ENCODE peak calls at places on chromosomes 3 and 15, in ten cellular contexts. One of them, this sample, is unnamed.
A peak's percentile ranks its signal among the peaks of the same experiment; 100 is the strongest.

GRCh38 chr3:53140575-53141467 is 10.6 kb upstream of the RFT1 start:
- DNase-seq in AML-193: peak; percentile 97
- DNase-seq in MCF 10A: peak; percentile 56
- DNase-seq in stimulated activated naive B cell treated with anti-CD40 and anti-IgM and Interleukin-4, amounts not matched to agents 10 μg/mL and 1 μg/mL and 100 μg/mL, for 72 hours: no peak
- DNase-seq in NCI-H1048: no peak
- DNase-seq in HuH-7.5: no peak
- DNase-seq in stimulated activated CD8-positive, alpha-beta memory T cell treated with anti-CD3 and anti-CD28 coated beads, Interleukin-7, amount 100 ng/mL, for 1 hour: no peak
- DNase-seq in smooth muscle cell of the brain vasculature: no peak
- DNase-seq in breast epithelium: no peak
- DNase-seq in nephron progenitor cell: no peak
- DNase-seq in this sample: no peak

GRCh38 chr3:31213869-31214486 is 318.7 kb upstream of the STT3B start:
- DNase-seq in AML-193: peak; percentile 56
- DNase-seq in MCF 10A: no peak
- DNase-seq in stimulated activated naive B cell treated with anti-CD40 and anti-IgM and Interleukin-4, amounts not matched to agents 10 μg/mL and 1 μg/mL and 100 μg/mL, for 72 hours: no peak
- DNase-seq in NCI-H1048: no peak
- DNase-seq in HuH-7.5: no peak
- DNase-seq in stimulated activated CD8-positive, alpha-beta memory T cell treated with anti-CD3 and anti-CD28 coated beads, Interleukin-7, amount 100 ng/mL, for 1 hour: no peak
- DNase-seq in smooth muscle cell of the brain vasculature: no peak
- DNase-seq in breast epithelium: no peak
- DNase-seq in nephron progenitor cell: no peak
- DNase-seq in this sample: no peak

GRCh38 chr15:74621936-74622335 is 6.3 kb downstream of the CLK3 start:
- DNase-seq in AML-193: no peak
- DNase-seq in MCF 10A: no peak
- DNase-seq in stimulated activated naive B cell treated with anti-CD40 and anti-IgM and Interleukin-4, amounts not matched to agents 10 μg/mL and 1 μg/mL and 100 μg/mL, for 72 hours: no peak
- DNase-seq in NCI-H1048: no peak
- DNase-seq in HuH-7.5: no peak
- DNase-seq in stimulated activated CD8-positive, alpha-beta memory T cell treated with anti-CD3 and anti-CD28 coated beads, Interleukin-7, amount 100 ng/mL, for 1 hour: no peak
- DNase-seq in smooth muscle cell of the brain vasculature: no peak
- DNase-seq in breast epithelium: no peak
- DNase-seq in nephron progenitor cell: peak; percentile 36
- DNase-seq in this sample: no peak

GRCh38 chr15:67836477-67836876 is 3.4 kb downstream of the RNU6-1 start:
- DNase-seq in AML-193: peak; percentile 32
- DNase-seq in MCF 10A: peak; percentile 54
- DNase-seq in stimulated activated naive B cell treated with anti-CD40 and anti-IgM and Interleukin-4, amounts not matched to agents 10 μg/mL and 1 μg/mL and 100 μg/mL, for 72 hours: no peak
- DNase-seq in NCI-H1048: peak; percentile 13
- DNase-seq in HuH-7.5: peak; percentile 90
- DNase-seq in stimulated activated CD8-positive, alpha-beta memory T cell treated with anti-CD3 and anti-CD28 coated beads, Interleukin-7, amount 100 ng/mL, for 1 hour: no peak
- DNase-seq in smooth muscle cell of the brain vasculature: no peak
- DNase-seq in breast epithelium: no peak
- DNase-seq in nephron progenitor cell: no peak
- DNase-seq in this sample: peak; percentile 73

GRCh38 chr3:81920805-81921204 is 159.4 kb upstream of the GBE1 start:
- DNase-seq in AML-193: no peak
- DNase-seq in MCF 10A: no peak
- DNase-seq in stimulated activated naive B cell treated with anti-CD40 and anti-IgM and Interleukin-4, amounts not matched to agents 10 μg/mL and 1 μg/mL and 100 μg/mL, for 72 hours: no peak
- DNase-seq in NCI-H1048: no peak
- DNase-seq in HuH-7.5: no peak
- DNase-seq in stimulated activated CD8-positive, alpha-beta memory T cell treated with anti-CD3 and anti-CD28 coated beads, Interleukin-7, amount 100 ng/mL, for 1 hour: no peak
- DNase-seq in smooth muscle cell of the brain vasculature: peak; percentile 3
- DNase-seq in breast epithelium: no peak
- DNase-seq in nephron progenitor cell: no peak
- DNase-seq in this sample: no peak

GRCh38 chr15:24857777-24858176 is 97.0 kb upstream of the SNRPN start:
- DNase-seq in AML-193: no peak
- DNase-seq in MCF 10A: no peak
- DNase-seq in stimulated activated naive B cell treated with anti-CD40 and anti-IgM and Interleukin-4, amounts not matched to agents 10 μg/mL and 1 μg/mL and 100 μg/mL, for 72 hours: no peak
- DNase-seq in NCI-H1048: no peak
- DNase-seq in HuH-7.5: no peak
- DNase-seq in stimulated activated CD8-positive, alpha-beta memory T cell treated with anti-CD3 and anti-CD28 coated beads, Interleukin-7, amount 100 ng/mL, for 1 hour: no peak
- DNase-seq in smooth muscle cell of the brain vasculature: no peak
- DNase-seq in breast epithelium: no peak
- DNase-seq in nephron progenitor cell: no peak
- DNase-seq in this sample: no peak

GRCh38 chr3:70000028-70000410 is 486 bp downstream of the SAMMSON start:
- DNase-seq in AML-193: no peak
- DNase-seq in MCF 10A: no peak
- DNase-seq in stimulated activated naive B cell treated with anti-CD40 and anti-IgM and Interleukin-4, amounts not matched to agents 10 μg/mL and 1 μg/mL and 100 μg/mL, for 72 hours: no peak
- DNase-seq in NCI-H1048: no peak
- DNase-seq in HuH-7.5: no peak
- DNase-seq in stimulated activated CD8-positive, alpha-beta memory T cell treated with anti-CD3 and anti-CD28 coated beads, Interleukin-7, amount 100 ng/mL, for 1 hour: no peak
- DNase-seq in smooth muscle cell of the brain vasculature: no peak
- DNase-seq in breast epithelium: no peak
- DNase-seq in nephron progenitor cell: no peak
- DNase-seq in this sample: peak; percentile 2

GRCh38 chr15:25469377-25469776 is 30.6 kb upstream of the UBE3A start:
- DNase-seq in AML-193: no peak
- DNase-seq in MCF 10A: peak; percentile 27
- DNase-seq in stimulated activated naive B cell treated with anti-CD40 and anti-IgM and Interleukin-4, amounts not matched to agents 10 μg/mL and 1 μg/mL and 100 μg/mL, for 72 hours: no peak
- DNase-seq in NCI-H1048: no peak
- DNase-seq in HuH-7.5: no peak
- DNase-seq in stimulated activated CD8-positive, alpha-beta memory T cell treated with anti-CD3 and anti-CD28 coated beads, Interleukin-7, amount 100 ng/mL, for 1 hour: no peak
- DNase-seq in smooth muscle cell of the brain vasculature: no peak
- DNase-seq in breast epithelium: no peak
- DNase-seq in nephron progenitor cell: no peak
- DNase-seq in this sample: no peak

GRCh38 chr15:84781505-84781904 is 33.1 kb downstream of the ZNF592 start:
- DNase-seq in AML-193: no peak
- DNase-seq in MCF 10A: no peak
- DNase-seq in stimulated activated naive B cell treated with anti-CD40 and anti-IgM and Interleukin-4, amounts not matched to agents 10 μg/mL and 1 μg/mL and 100 μg/mL, for 72 hours: no peak
- DNase-seq in NCI-H1048: no peak
- DNase-seq in HuH-7.5: no peak
- DNase-seq in stimulated activated CD8-positive, alpha-beta memory T cell treated with anti-CD3 and anti-CD28 coated beads, Interleukin-7, amount 100 ng/mL, for 1 hour: no peak
- DNase-seq in smooth muscle cell of the brain vasculature: no peak
- DNase-seq in breast epithelium: no peak
- DNase-seq in nephron progenitor cell: no peak
- DNase-seq in this sample: no peak

This sample was measured in OCI-M1.